ENCODE peak calls at places on chromosomes 16 and 17, in five cellular contexts. One of them, this sample, is unnamed. For H3K4me1, the result is how much of the 10 kb centered on the place peaks cover.

GRCh38 chr17:57935833-57936807 is 19.1 kb downstream of the CUEDC1 start:
- DNase-seq in left ventricle myocardium inferior: peak
- DNase-seq in Peyer's patch: no peak
- DNase-seq in fibroblast of lung: peak
- DNase-seq in pancreas: no peak
- DNase-seq in this sample: peak

GRCh38 chr17:58412910-58413630 is 4.3 kb downstream of the RNF43 start:
- DNase-seq in left ventricle myocardium inferior: no peak
- DNase-seq in Peyer's patch: no peak
- DNase-seq in pancreas: no peak
- DNase-seq in fibroblast of lung: no peak
- DNase-seq in this sample: no peak

GRCh38 chr17:27518750-27519521 is 62.7 kb downstream of the KSR1 start:
- DNase-seq in fibroblast of lung: no peak
- DNase-seq in left ventricle myocardium inferior: no peak
- DNase-seq in pancreas: no peak
- DNase-seq in Peyer's patch: no peak
- DNase-seq in this sample: no peak

GRCh38 chr16:56477096-56477878 is 25.9 kb downstream of the OGFOD1 start:
- DNase-seq in Peyer's patch: no peak
- DNase-seq in pancreas: no peak
- DNase-seq in fibroblast of lung: peak
- DNase-seq in left ventricle myocardium inferior: no peak
- DNase-seq in this sample: no peak

GRCh38 chr16:58459344-58460218 is 40.4 kb upstream of the NDRG4 start:
- DNase-seq in left ventricle myocardium inferior: no peak
- DNase-seq in Peyer's patch: no peak
- DNase-seq in fibroblast of lung: peak
- DNase-seq in pancreas: no peak
- DNase-seq in this sample: no peak

GRCh38 chr17:55344514-55344997 is 77.1 kb downstream of the MMD start:
- DNase-seq in pancreas: no peak
- DNase-seq in left ventricle myocardium inferior: no peak
- DNase-seq in Peyer's patch: no peak
- DNase-seq in fibroblast of lung: no peak
- DNase-seq in this sample: no peak

GRCh38 chr17:66373944-66374817 is 71.8 kb downstream of the PRKCA start:
- DNase-seq in left ventricle myocardium inferior: peak
- DNase-seq in fibroblast of lung: peak
- DNase-seq in Peyer's patch: peak
- DNase-seq in pancreas: no peak
- DNase-seq in this sample: peak

GRCh38 chr17:45413498-45413923 is 19.2 kb downstream of the ARHGAP27 start:
- DNase-seq in fibroblast of lung: no peak
- DNase-seq in Peyer's patch: peak
- DNase-seq in left ventricle myocardium inferior: peak
- DNase-seq in pancreas: no peak
- DNase-seq in this sample: peak

GRCh38 chr16:11405331-11406176 is 60.3 kb downstream of the RMI2 start:
- DNase-seq in pancreas: peak
- DNase-seq in fibroblast of lung: no peak
- DNase-seq in Peyer's patch: peak
- DNase-seq in left ventricle myocardium inferior: no peak
- DNase-seq in this sample: peak

GRCh38 chr16:85232369-85233142 is 120.3 kb upstream of the CIBAR2 start:
- DNase-seq in fibroblast of lung: no peak
- DNase-seq in Peyer's patch: no peak
- DNase-seq in pancreas: no peak
- DNase-seq in left ventricle myocardium inferior: no peak
- DNase-seq in this sample: no peak

GRCh38 chr16:31246296-31246695 is 13.5 kb upstream of the ITGAM start:
- DNase-seq in pancreas: no peak
- DNase-seq in left ventricle myocardium inferior: no peak
- DNase-seq in fibroblast of lung: no peak
- DNase-seq in Peyer's patch: no peak
- DNase-seq in this sample: no peak

GRCh38 chr16:1612320-1613111 is at the start of gene CRAMP1:
- DNase-seq in pancreas: peak
- DNase-seq in Peyer's patch: peak
- DNase-seq in left ventricle myocardium inferior: no peak
- DNase-seq in fibroblast of lung: peak
- DNase-seq in this sample: peak

GRCh38 chr17:69042308-69042707 is 18.4 kb downstream of the ABCA9 start:
- DNase-seq in pancreas: no peak
- DNase-seq in Peyer's patch: no peak
- DNase-seq in fibroblast of lung: no peak
- DNase-seq in left ventricle myocardium inferior: no peak
- DNase-seq in this sample: no peak

GRCh38 chr17:36545465-36546417 is 1.0 kb downstream of the GGNBP2 start:
- DNase-seq in fibroblast of lung: peak
- DNase-seq in left ventricle myocardium inferior: peak
- DNase-seq in pancreas: peak
- DNase-seq in Peyer's patch: peak
- DNase-seq in this sample: peak
- H3K4me1 ChIP-seq in fibroblast of lung: under half
- H3K4me1 ChIP-seq in left ventricle myocardium inferior: half or more
- H3K4me1 ChIP-seq in pancreas: under half
- H3K4me1 ChIP-seq in Peyer's patch: under half
- H3K4me1 ChIP-seq in this sample: under half

GRCh38 chr17:60388742-60389141 is 3.2 kb downstream of the USP32 start:
- DNase-seq in Peyer's patch: no peak
- DNase-seq in left ventricle myocardium inferior: no peak
- DNase-seq in pancreas: no peak
- DNase-seq in fibroblast of lung: no peak
- DNase-seq in this sample: no peak

GRCh38 chr17:60386475-60387058 is 5.4 kb downstream of the USP32 start:
- DNase-seq in fibroblast of lung: no peak
- DNase-seq in left ventricle myocardium inferior: no peak
- DNase-seq in Peyer's patch: no peak
- DNase-seq in pancreas: no peak
- DNase-seq in this sample: no peak

GRCh38 chr17:60386137-60386395 is 5.9 kb downstream of the USP32 start:
- DNase-seq in pancreas: no peak
- DNase-seq in fibroblast of lung: no peak
- DNase-seq in Peyer's patch: no peak
- DNase-seq in left ventricle myocardium inferior: no peak
- DNase-seq in this sample: no peak

GRCh38 chr17:60390223-60390622 is 1.7 kb downstream of the USP32 start:
- DNase-seq in fibroblast of lung: peak
- DNase-seq in Peyer's patch: no peak
- DNase-seq in left ventricle myocardium inferior: no peak
- DNase-seq in pancreas: no peak
- DNase-seq in this sample: no peak

DNA sequence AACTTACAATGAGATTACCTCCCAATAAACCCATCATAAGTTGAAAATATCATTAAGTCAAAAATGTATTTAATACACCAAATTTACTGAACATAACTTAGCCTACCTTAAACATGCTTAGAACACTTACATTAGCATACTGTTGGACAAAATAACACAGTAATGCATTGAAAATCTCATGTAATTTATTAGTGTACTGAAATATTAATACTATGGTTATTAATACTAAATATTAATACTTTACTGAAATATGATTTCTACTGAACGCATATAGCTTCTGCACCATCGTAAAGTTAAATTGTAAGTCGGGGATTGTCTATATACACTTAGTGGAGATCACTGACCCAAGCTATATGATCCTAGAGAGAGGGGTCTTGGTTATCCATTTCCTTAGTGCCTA is 4.3 kb downstream of the USP32 start:
- DNase-seq in Peyer's patch: no peak
- DNase-seq in pancreas: no peak
- DNase-seq in fibroblast of lung: no peak
- DNase-seq in left ventricle myocardium inferior: no peak
- DNase-seq in this sample: no peak
- H3K4me1 ChIP-seq in Peyer's patch: under half
- H3K4me1 ChIP-seq in pancreas: under half
- H3K4me1 ChIP-seq in fibroblast of lung: under half
- H3K4me1 ChIP-seq in left ventricle myocardium inferior: half or more
- H3K4me1 ChIP-seq in this sample: under half

GRCh38 chr16:68491576-68491950 is 43.3 kb upstream of the SMPD3 start:
- DNase-seq in left ventricle myocardium inferior: no peak
- DNase-seq in Peyer's patch: no peak
- DNase-seq in pancreas: no peak
- DNase-seq in fibroblast of lung: no peak
- DNase-seq in this sample: no peak

GRCh38 chr16:68490829-68491575 is 42.7 kb upstream of the SMPD3 start:
- DNase-seq in fibroblast of lung: peak
- DNase-seq in left ventricle myocardium inferior: no peak
- DNase-seq in pancreas: peak
- DNase-seq in Peyer's patch: peak
- DNase-seq in this sample: no peak

GRCh38 chr16:68492501-68493411 is 44.4 kb upstream of the SMPD3 start:
- DNase-seq in Peyer's patch: peak
- DNase-seq in left ventricle myocardium inferior: no peak
- DNase-seq in fibroblast of lung: no peak
- DNase-seq in pancreas: peak
- DNase-seq in this sample: no peak

GRCh38 chr16:68493412-68494070 is 45.2 kb upstream of the SMPD3 start:
- DNase-seq in fibroblast of lung: no peak
- DNase-seq in Peyer's patch: no peak
- DNase-seq in left ventricle myocardium inferior: no peak
- DNase-seq in pancreas: no peak
- DNase-seq in this sample: no peak

GRCh38 chr16:68492151-68492500 is 43.8 kb upstream of the SMPD3 start:
- DNase-seq in Peyer's patch: no peak
- DNase-seq in left ventricle myocardium inferior: no peak
- DNase-seq in fibroblast of lung: no peak
- DNase-seq in pancreas: no peak
- DNase-seq in this sample: no peak
- H3K4me1 ChIP-seq in Peyer's patch: under half
- H3K4me1 ChIP-seq in left ventricle myocardium inferior: under half
- H3K4me1 ChIP-seq in fibroblast of lung: under half
- H3K4me1 ChIP-seq in pancreas: under half
- H3K4me1 ChIP-seq in this sample: under half

GRCh38 chr17:77466140-77466539 is 325.4 kb downstream of the SEC14L1 start:
- DNase-seq in left ventricle myocardium inferior: no peak
- DNase-seq in Peyer's patch: no peak
- DNase-seq in fibroblast of lung: peak
- DNase-seq in pancreas: no peak
- DNase-seq in this sample: no peak
- H3K4me1 ChIP-seq in left ventricle myocardium inferior: half or more
- H3K4me1 ChIP-seq in Peyer's patch: half or more
- H3K4me1 ChIP-seq in fibroblast of lung: under half
- H3K4me1 ChIP-seq in pancreas: under half
- H3K4me1 ChIP-seq in this sample: half or more

DNA sequence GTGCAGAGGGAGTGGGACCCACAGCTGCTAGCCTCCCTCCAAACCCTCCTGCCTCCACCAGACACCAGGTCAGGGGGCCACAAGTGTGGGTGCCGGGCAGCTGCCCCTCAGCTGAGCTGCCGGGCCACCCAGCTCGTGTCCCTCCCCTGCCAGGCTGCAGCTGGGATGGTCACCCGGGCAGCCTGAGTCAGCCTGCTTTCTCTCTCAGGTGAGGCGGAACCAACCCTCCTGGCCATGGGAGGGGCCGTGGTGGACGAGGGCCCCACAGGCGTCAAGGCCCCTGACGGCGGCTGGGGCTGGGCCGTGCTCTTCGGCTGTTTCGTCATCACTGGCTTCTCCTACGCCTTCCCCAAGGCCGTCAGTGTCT is 6.9 kb downstream of the SLC16A3 start:
- DNase-seq in left ventricle myocardium inferior: peak
- DNase-seq in pancreas: no peak
- DNase-seq in fibroblast of lung: no peak
- DNase-seq in Peyer's patch: peak
- DNase-seq in this sample: peak
- H3K4me1 ChIP-seq in left ventricle myocardium inferior: half or more
- H3K4me1 ChIP-seq in pancreas: under half
- H3K4me1 ChIP-seq in fibroblast of lung: under half
- H3K4me1 ChIP-seq in Peyer's patch: half or more
- H3K4me1 ChIP-seq in this sample: half or more

DNA sequence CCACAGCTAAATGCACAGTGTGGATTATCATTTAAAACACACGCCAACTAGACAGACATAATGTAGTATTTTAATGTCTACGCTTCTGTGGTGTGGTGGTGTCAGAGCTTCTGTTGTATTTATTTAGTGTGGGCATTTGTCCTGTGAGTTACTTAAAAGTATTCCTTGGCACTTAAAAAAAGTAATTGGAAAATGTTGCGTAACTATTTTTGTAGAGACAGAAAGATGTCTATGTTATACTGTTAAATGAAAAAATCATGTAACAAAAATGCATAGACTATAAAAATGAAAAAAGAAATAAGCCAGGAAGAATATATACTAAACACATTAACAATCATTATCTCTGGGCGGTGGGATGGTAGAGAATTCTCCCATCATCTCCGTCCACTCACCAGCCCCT is 39.2 kb downstream of the CYTH1 start:
- DNase-seq in fibroblast of lung: no peak
- DNase-seq in Peyer's patch: no peak
- DNase-seq in left ventricle myocardium inferior: no peak
- DNase-seq in pancreas: no peak
- DNase-seq in this sample: no peak
- H3K4me1 ChIP-seq in fibroblast of lung: under half
- H3K4me1 ChIP-seq in Peyer's patch: under half
- H3K4me1 ChIP-seq in left ventricle myocardium inferior: half or more
- H3K4me1 ChIP-seq in pancreas: under half
- H3K4me1 ChIP-seq in this sample: under half

GRCh38 chr17:79919164-79919585 is 79.9 kb upstream of the CBX4 start:
- DNase-seq in fibroblast of lung: peak
- DNase-seq in Peyer's patch: peak
- DNase-seq in pancreas: peak
- DNase-seq in left ventricle myocardium inferior: peak
- DNase-seq in this sample: peak

GRCh38 chr17:79919862-79920720 is 80.9 kb upstream of the CBX4 start:
- DNase-seq in fibroblast of lung: no peak
- DNase-seq in Peyer's patch: no peak
- DNase-seq in left ventricle myocardium inferior: no peak
- DNase-seq in pancreas: peak
- DNase-seq in this sample: no peak

GRCh38 chr17:79917902-79918484 is 78.8 kb upstream of the CBX4 start:
- DNase-seq in pancreas: peak
- DNase-seq in left ventricle myocardium inferior: no peak
- DNase-seq in fibroblast of lung: no peak
- DNase-seq in Peyer's patch: no peak
- DNase-seq in this sample: no peak

GRCh38 chr17:79916991-79917901 is 78.0 kb upstream of the CBX4 start:
- DNase-seq in pancreas: peak
- DNase-seq in fibroblast of lung: no peak
- DNase-seq in Peyer's patch: no peak
- DNase-seq in left ventricle myocardium inferior: no peak
- DNase-seq in this sample: no peak

DNA sequence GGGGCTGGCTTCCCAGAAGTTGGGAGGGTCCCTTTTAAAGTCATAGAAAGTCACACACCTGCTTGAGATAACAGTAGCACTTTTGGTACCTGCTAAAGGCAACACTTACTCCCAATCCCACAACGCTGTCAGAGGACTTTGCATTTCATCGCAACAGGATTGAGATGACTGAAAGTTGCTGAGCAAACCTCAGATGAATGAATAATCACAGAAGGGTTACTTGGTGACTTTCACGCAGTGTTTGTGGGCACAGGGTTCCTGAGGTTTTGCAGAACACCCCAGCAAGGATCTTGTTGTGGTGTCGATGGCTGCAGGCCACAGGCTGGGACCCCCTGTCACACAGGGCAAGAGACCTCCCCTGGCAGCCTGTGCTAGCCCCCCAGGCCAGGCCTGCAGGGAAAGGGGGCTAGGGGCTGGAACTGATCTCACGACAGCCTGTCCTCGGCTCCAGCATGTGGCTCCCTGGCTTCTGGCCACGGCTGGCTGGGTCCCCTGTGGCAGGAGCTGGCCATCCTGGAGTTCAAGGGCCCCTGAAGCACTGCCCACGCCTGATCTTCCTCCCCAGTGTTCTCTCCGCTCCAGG is 79.4 kb upstream of the CBX4 start:
- DNase-seq in left ventricle myocardium inferior: no peak
- DNase-seq in fibroblast of lung: no peak
- DNase-seq in Peyer's patch: no peak
- DNase-seq in pancreas: no peak
- DNase-seq in this sample: no peak
- H3K4me1 ChIP-seq in left ventricle myocardium inferior: under half
- H3K4me1 ChIP-seq in fibroblast of lung: under half
- H3K4me1 ChIP-seq in Peyer's patch: under half
- H3K4me1 ChIP-seq in pancreas: under half
- H3K4me1 ChIP-seq in this sample: under half